ENCODE peak calls at places on chromosomes 16 and 17, in four cellular contexts. S is mammary epithelial cell, E is neural progenitor cell, V is PC-3. R is an unnamed sample. For H3K9me3, the result is how much of the 10 kb centered on the place peaks cover.

GRCh38 chr17:50908860-50909764 is 43.0 kb upstream of the TOB1 start:
- DNase-seq in E (peak), V (no peak), S (no peak), R (peak)

GRCh38 chr17:65184235-65184959 is 47.2 kb downstream of the RGS9 start:
- DNase-seq in S (no peak), E (no peak), V (no peak), R (no peak)

GRCh38 chr17:73955616-73956015 is 247.9 kb upstream of the RPL38 start:
- DNase-seq in S (no peak), V (no peak), E (no peak), R (no peak)

GRCh38 chr16:57029161-57030160 is 40.1 kb downstream of the NLRC5 start:
- DNase-seq in V (peak), E (no peak), S (peak), R (peak)

GRCh38 chr16:58494981-58495860 is 4.7 kb upstream of the NDRG4 start:
- DNase-seq in S (peak), E (peak), V (peak), R (peak)

GRCh38 chr16:27314161-27314723 is 468 bp downstream of the IL4R start:
- DNase-seq in V (peak), E (no peak), S (peak), R (peak)

GRCh38 chr16:69859105-69859969 is 91.8 kb upstream of the CLEC18A start:
- DNase-seq in S (peak), V (peak), E (peak), R (peak)

GRCh38 chr17:16212793-16213192 is 2.5 kb downstream of the NCOR1 start:
- DNase-seq in S (no peak), V (no peak), E (no peak), R (no peak)

GRCh38 chr17:9974460-9975381 is 69.7 kb upstream of the RCVRN start:
- DNase-seq in S (no peak), E (no peak), V (no peak), R (no peak)

GRCh38 chr16:15897834-15898254 is 9.4 kb upstream of the CEP20 start:
- DNase-seq in V (peak), E (no peak), S (peak), R (peak)

GRCh38 chr17:37417852-37418251 is 11.2 kb downstream of the TADA2A start:
- DNase-seq in S (no peak), E (no peak), V (peak), R (no peak)

GRCh38 chr16:85286970-85287814 is 174.9 kb upstream of the CIBAR2 start:
- DNase-seq in E (no peak), S (peak), V (no peak), R (no peak)

GRCh38 chr17:58189436-58190146 is 2.9 kb upstream of the EPX start:
- DNase-seq in E (no peak), V (peak), S (peak), R (peak)

GRCh38 chr16:79008869-79009179 is 591.7 kb downstream of the MAF start:
- DNase-seq in S (peak), E (no peak), V (no peak), R (no peak)

GRCh38 chr16:79006762-79007161 is 593.8 kb downstream of the MAF start:
- DNase-seq in V (no peak), E (no peak), S (no peak), R (no peak)

GRCh38 chr16:79007614-79008013 is 592.9 kb downstream of the MAF start:
- DNase-seq in E (no peak), V (no peak), S (peak), R (no peak)

GRCh38 chr16:79009911-79010310 is 590.6 kb downstream of the MAF start:
- DNase-seq in V (no peak), S (no peak), E (no peak), R (no peak)

DNA sequence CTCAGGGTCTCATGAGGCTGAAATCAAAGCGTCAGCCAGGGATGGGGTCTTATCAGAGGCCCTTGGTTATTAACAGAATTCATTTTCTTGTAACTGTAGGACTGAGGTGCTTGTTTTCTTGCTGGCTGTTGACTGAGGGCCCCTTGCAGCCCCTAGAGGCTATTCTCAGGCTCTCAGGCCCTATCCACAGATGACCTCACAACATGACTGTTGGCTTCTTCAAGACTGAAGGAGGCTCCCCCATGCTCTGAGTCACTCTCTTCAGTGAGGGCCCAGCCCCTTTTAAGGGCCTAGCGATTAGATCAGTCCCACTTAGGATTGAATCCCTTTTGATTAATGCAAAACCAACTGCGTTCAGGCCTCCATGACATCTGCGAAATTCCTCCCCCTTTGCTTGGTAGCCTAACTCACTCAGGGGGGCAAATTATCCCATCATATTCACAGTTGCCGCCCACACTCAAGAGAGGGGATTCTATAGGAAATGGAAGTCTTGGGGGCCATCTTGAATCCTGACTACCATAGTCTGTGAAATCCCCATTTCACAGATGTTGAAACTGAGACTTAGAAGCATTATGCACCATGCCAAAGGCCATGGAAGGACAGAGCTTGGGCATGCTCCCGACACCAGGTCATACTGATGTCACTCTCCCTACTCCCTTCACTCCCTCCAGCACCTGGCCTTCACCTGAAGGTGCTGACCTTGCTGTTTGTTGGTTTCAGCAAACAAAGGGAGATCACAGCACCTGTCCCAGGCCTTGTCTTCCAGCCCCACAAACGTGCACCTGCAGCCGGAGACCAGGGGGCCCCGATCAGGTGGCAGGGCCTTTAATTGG is 592.3 kb downstream of the MAF start:
- DNase-seq in V (no peak), S (no peak), E (no peak), R (no peak)
- H3K9me3 ChIP-seq in V (under half), S (under half), E (under half), R (under half)

GRCh38 chr16:3007059-3007956 is 5.4 kb upstream of the CLDN9 start:
- DNase-seq in S (no peak), E (no peak), V (no peak), R (no peak)
- H2AFZ ChIP-seq in S (no peak), E (no peak), V (no peak), R (no peak)

GRCh38 chr17:47846741-47847340 is 4.1 kb downstream of the SP6 start:
- DNase-seq in E (peak), V (no peak), S (no peak), R (peak)

GRCh38 chr17:47847341-47848197 is 3.4 kb downstream of the SP6 start:
- DNase-seq in S (no peak), E (peak), V (no peak), R (peak)

GRCh38 chr17:47844230-47844629 is 3.2 kb upstream of the SCRN2 start:
- DNase-seq in S (no peak), V (no peak), E (no peak), R (peak)

GRCh38 chr17:47843391-47843730 is 2.3 kb upstream of the SCRN2 start:
- DNase-seq in S (no peak), E (no peak), V (no peak), R (no peak)

GRCh38 chr17:47844814-47845453 is 3.9 kb upstream of the SCRN2 start:
- DNase-seq in S (no peak), E (no peak), V (peak), R (peak)
- TF ChIP-seq CTCF in S (peak), E (peak), V (peak), R (peak)

GRCh38 chr17:22470411-22471175 is 778.3 kb downstream of the KCNJ18 start:
- DNase-seq in S (no peak), V (no peak), E (no peak), R (no peak)
- H3K9me3 ChIP-seq in S (under half), V (under half), E (under half), R (under half)

GRCh38 chr17:79810138-79811027 is 13.5 kb upstream of the CBX8 start:
- DNase-seq in E (peak), S (peak), V (peak), R (peak)

GRCh38 chr17:79811036-79811887 is 14.4 kb upstream of the CBX8 start:
- DNase-seq in E (peak), V (peak), S (peak), R (peak)

GRCh38 chr17:79812969-79813825 is 16.3 kb upstream of the CBX8 start:
- DNase-seq in V (no peak), E (peak), S (no peak), R (peak)

GRCh38 chr17:79812206-79812968 is 15.5 kb upstream of the CBX8 start:
- DNase-seq in E (peak), S (no peak), V (no peak), R (no peak)

DNA sequence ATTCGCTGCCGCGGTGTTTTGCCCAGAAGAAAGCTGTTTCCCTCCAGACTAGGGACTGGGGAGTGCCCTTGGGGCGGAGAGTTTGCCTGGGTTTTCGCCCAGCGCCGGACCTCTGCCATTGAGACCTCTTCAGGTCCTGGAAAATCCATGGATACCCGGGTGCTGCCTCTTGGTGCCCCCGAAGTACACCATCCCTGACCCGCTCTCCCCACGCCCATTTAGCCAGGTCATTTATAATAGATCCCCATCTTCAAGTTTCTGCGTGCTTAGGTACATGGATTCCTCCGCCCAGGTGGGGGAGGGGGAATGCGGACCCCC is 15.0 kb upstream of the CBX8 start:
- DNase-seq in V (no peak), S (no peak), E (no peak), R (no peak)
- H2AFZ ChIP-seq in V (peak), S (no peak), E (no peak), R (no peak)

GRCh38 chr17:66287911-66288310 is 14.5 kb upstream of the PRKCA start:
- DNase-seq in V (no peak), E (no peak), S (no peak), R (no peak)

GRCh38 chr17:66292351-66292750 is 10.1 kb upstream of the PRKCA start:
- DNase-seq in V (no peak), S (no peak), E (no peak), R (no peak)

GRCh38 chr17:66285149-66285548 is 17.3 kb upstream of the PRKCA start:
- DNase-seq in S (no peak), V (no peak), E (no peak), R (no peak)

GRCh38 chr17:66290097-66290722 is 12.2 kb upstream of the PRKCA start:
- DNase-seq in E (no peak), S (no peak), V (no peak), R (no peak)
- TF ChIP-seq CTCF in E (peak), S (no peak), V (peak), R (peak)